ENCODE peak calls at places on chromosomes 7 and 10, in four cellular contexts. H is cardiac muscle cell, Y is lower lobe of right lung, Z is upper lobe of right lung. N is an unnamed sample.

GRCh38 chr10:99325261-99325660 is 3.9 kb upstream of the CNNM1 start:
- DNase-seq in H (no peak), Y (no peak), Z (no peak), N (no peak)

GRCh38 chr7:135842446-135843175 is 94.0 kb upstream of the FAM180A start:
- DNase-seq in H (no peak), Y (no peak), Z (no peak), N (no peak)

GRCh38 chr7:156820445-156821063 is 72.4 kb downstream of the LMBR1 start:
- DNase-seq in H (no peak), Y (no peak), Z (no peak), N (no peak)

GRCh38 chr10:42982886-42983594 is 93.8 kb upstream of the RET start:
- DNase-seq in H (no peak), Y (peak), Z (no peak), N (no peak)

GRCh38 chr7:26410156-26410555 is 118.5 kb downstream of the SNX10 start:
- DNase-seq in H (no peak), Y (no peak), Z (no peak), N (no peak)

GRCh38 chr7:85471740-85472139 is 284.9 kb upstream of the SEMA3D start:
- DNase-seq in H (no peak), Y (no peak), Z (no peak), N (no peak)

GRCh38 chr7:28378574-28379149 is 33.7 kb upstream of the CREB5 start:
- DNase-seq in H (no peak), Y (no peak), Z (no peak), N (peak)

GRCh38 chr10:91354166-91354565 is 56.0 kb upstream of the HECTD2 start:
- DNase-seq in H (no peak), Y (no peak), Z (no peak), N (no peak)

GRCh38 chr10:119313645-119314044 is 106.3 kb downstream of the GRK5 start:
- DNase-seq in H (no peak), Y (no peak), Z (no peak), N (no peak)

GRCh38 chr10:78578929-78579328 is 489.8 kb upstream of the ZMIZ1 start:
- DNase-seq in H (no peak), Y (peak), Z (peak), N (no peak)

GRCh38 chr10:49534670-49535381 is 4.1 kb downstream of the ERCC6 start:
- DNase-seq in H (no peak), Y (no peak), Z (no peak), N (peak)

GRCh38 chr10:76916536-76916935 is 721.1 kb downstream of the KCNMA1 start:
- DNase-seq in H (no peak), Y (no peak), Z (no peak), N (no peak)

GRCh38 chr7:120807390-120807789 is 50.6 kb downstream of the TSPAN12 start:
- DNase-seq in H (no peak), Y (no peak), Z (no peak), N (no peak)

GRCh38 chr10:121664671-121665070 is 66.4 kb upstream of the FGFR2 start:
- DNase-seq in H (no peak), Y (no peak), Z (no peak), N (no peak)

GRCh38 chr7:17342726-17343125 is 44.3 kb downstream of the AHR start:
- DNase-seq in H (no peak), Y (no peak), Z (no peak), N (no peak)

GRCh38 chr10:1551636-1552338 is 185.5 kb downstream of the ADARB2 start:
- DNase-seq in H (peak), Y (no peak), Z (peak), N (no peak)

GRCh38 chr10:19904202-19904661 is 88.0 kb downstream of the PLXDC2 start:
- DNase-seq in H (no peak), Y (no peak), Z (no peak), N (no peak)

GRCh38 chr10:60169111-60169510 is 220.6 kb downstream of the ANK3 start:
- DNase-seq in H (no peak), Y (no peak), Z (no peak), N (no peak)

GRCh38 chr7:108245523-108246226 is 115.5 kb upstream of the LAMB4 start:
- DNase-seq in H (no peak), Y (no peak), Z (no peak), N (no peak)

GRCh38 chr7:108248418-108248817 is 118.3 kb upstream of the LAMB4 start:
- DNase-seq in H (no peak), Y (no peak), Z (no peak), N (no peak)

GRCh38 chr7:108244110-108244509 is 113.9 kb upstream of the LAMB4 start:
- DNase-seq in H (no peak), Y (no peak), Z (no peak), N (no peak)

GRCh38 chr7:108247646-108248045 is 117.5 kb upstream of the LAMB4 start:
- DNase-seq in H (no peak), Y (no peak), Z (no peak), N (no peak)

GRCh38 chr7:108246227-108246837 is 116.2 kb upstream of the LAMB4 start:
- DNase-seq in H (peak), Y (no peak), Z (no peak), N (peak)
- TF ChIP-seq CTCF in H (peak), Y (no peak), Z (no peak), N (no peak)

DNA sequence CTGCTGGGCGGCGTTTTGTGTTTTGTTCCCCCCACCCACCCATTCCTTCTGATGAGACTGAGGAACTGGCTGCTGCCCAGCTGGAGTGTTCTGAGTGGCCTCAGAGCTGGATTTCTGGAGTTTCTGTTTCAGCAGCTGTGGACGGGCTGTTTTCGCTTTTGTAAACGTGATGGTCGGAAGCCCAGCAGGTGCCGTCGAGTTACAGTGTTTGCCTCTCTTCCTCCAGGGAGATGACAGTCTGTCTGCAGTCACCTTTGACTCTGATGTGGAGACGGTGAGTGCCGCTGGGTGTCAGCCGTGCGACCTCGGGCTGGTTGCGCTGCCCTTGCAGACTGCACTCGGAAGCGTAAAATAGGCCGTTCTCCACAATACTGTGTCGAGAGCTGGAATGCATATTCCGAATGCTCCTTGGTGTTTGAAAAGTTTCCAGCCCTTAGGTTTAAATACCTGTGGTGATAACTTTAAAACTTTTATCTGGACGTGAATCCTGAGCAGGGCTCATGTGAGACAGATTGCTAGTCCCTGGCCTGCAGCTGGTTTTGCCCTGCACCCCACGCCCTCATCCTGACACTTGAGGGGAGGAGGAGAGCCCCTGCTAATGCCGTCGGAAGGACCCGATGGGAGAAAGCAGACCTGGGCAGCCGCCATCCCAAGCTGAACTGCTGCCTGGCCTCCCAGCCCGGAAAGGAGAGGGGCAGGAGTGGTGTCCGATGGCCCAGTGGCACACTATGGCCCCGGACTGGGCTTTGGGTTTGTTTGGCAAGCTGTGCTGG is 8.3 kb downstream of the IQCE start:
- DNase-seq in H (peak), Y (peak), Z (no peak), N (no peak)
- TF ChIP-seq CTCF in H (no peak), Y (no peak), Z (no peak), N (no peak)

DNA sequence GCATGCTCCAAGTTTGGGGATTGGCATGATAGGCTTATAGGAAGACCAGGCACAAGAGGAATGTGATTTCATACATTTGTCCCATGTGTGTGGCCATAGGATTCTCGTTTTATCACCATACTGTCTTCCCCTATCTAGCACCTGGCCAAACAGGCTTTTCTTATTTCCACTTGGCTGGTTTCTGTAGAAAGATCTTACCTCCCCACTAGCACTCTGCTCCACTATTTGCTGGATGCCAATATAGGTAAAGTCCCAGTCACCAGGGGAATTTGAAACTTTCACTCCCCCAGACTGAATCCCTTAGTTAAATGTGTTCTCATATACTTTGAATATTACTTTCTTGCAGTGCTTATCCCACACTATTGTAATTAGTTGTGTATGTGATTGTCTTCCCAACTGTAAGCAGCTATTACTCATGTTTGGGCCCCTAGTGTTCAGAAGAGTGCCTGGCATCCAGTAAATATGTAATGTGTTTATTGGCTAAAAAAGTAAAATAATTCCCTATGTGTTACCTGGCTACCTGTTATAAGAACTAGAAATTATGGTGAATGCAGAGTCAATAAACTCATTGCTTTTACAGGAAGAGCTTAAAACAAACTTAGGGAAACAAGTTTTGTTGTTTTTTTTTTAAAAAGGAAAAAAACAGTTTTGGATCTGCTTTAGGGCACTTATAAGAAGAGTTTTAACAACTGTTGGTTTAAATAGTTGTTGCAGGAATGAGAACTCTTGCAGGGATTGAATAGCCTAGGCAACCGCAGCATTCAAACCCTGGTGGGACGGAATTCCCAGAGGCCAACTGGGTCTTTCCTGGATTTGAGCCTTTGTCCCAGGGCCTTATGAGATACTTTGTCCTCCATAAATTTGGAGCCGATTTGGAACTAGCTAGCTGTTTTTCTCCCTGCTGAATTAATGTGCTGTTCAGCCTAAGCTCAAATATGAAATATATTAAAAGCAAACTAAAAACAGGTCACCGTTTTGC is 109.2 kb downstream of the LRMDA start:
- DNase-seq in H (no peak), Y (no peak), Z (no peak), N (no peak)
- TF ChIP-seq CTCF in H (no peak), Y (no peak), Z (no peak), N (no peak)

DNA sequence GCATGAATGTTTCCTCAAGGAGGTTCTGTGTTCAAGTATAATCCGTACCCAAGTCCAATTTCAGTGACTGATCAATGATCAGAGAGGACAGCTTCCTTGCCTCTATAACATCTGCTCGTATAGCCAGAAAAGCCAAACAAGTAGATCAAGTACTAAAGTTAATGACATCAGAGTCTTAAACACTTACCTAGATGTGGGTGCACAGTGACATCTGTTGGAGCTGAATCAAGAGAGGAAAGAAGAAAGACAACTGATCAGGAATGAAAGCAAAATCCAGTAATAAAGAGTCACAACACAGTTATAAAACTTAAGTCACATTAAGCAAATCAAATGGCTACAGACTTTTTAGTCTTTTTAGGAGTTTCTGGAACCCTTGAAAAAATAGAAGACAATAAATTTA is 236.5 kb downstream of the RELN start:
- DNase-seq in H (no peak), Y (no peak), Z (no peak), N (no peak)
- TF ChIP-seq CTCF in H (no peak), Y (no peak), Z (no peak), N (peak)

GRCh38 chr10:92490387-92490786 is 83.5 kb downstream of the IDE start:
- DNase-seq in H (no peak), Y (no peak), Z (no peak), N (no peak)

GRCh38 chr10:92483539-92483938 is 90.4 kb downstream of the IDE start:
- DNase-seq in H (no peak), Y (no peak), Z (no peak), N (no peak)

GRCh38 chr10:92486637-92487036 is 87.3 kb downstream of the IDE start:
- DNase-seq in H (no peak), Y (no peak), Z (no peak), N (no peak)
- TF ChIP-seq CTCF in H (no peak), Y (no peak), Z (no peak), N (no peak)

DNA sequence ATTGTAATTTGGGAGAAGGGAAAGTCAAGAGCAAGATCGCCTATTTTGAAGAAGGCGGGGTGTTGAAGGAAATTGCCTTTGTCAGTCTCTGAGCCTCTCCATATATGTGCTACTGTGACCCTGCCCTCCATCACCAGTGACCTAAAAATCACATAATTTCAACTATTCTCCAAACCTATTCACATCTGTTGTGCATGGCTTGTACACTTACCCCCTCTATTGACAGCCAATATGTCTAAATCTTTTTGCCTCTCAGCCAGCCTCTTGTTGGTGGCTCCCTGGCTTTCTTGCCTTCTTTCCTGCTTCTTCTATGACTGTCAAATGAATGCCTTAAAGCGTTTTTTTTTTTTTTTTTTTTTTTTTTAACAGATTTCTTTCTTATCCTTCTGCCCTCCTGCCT is 295.6 kb downstream of the AUTS2 start:
- DNase-seq in H (no peak), Y (no peak), Z (no peak), N (no peak)
- TF ChIP-seq CTCF in H (peak), Y (peak), Z (peak), N (no peak)

GRCh38 chr10:103114876-103115275 is 78.2 kb downstream of the NT5C2 start:
- DNase-seq in H (no peak), Y (no peak), Z (no peak), N (peak)

GRCh38 chr10:103106556-103106955 is 86.5 kb downstream of the NT5C2 start:
- DNase-seq in H (no peak), Y (no peak), Z (no peak), N (no peak)

GRCh38 chr10:103110407-103110806 is 82.7 kb downstream of the NT5C2 start:
- DNase-seq in H (no peak), Y (no peak), Z (no peak), N (no peak)

GRCh38 chr10:103111918-103112877 is 80.9 kb downstream of the NT5C2 start:
- DNase-seq in H (no peak), Y (no peak), Z (no peak), N (no peak)

DNA sequence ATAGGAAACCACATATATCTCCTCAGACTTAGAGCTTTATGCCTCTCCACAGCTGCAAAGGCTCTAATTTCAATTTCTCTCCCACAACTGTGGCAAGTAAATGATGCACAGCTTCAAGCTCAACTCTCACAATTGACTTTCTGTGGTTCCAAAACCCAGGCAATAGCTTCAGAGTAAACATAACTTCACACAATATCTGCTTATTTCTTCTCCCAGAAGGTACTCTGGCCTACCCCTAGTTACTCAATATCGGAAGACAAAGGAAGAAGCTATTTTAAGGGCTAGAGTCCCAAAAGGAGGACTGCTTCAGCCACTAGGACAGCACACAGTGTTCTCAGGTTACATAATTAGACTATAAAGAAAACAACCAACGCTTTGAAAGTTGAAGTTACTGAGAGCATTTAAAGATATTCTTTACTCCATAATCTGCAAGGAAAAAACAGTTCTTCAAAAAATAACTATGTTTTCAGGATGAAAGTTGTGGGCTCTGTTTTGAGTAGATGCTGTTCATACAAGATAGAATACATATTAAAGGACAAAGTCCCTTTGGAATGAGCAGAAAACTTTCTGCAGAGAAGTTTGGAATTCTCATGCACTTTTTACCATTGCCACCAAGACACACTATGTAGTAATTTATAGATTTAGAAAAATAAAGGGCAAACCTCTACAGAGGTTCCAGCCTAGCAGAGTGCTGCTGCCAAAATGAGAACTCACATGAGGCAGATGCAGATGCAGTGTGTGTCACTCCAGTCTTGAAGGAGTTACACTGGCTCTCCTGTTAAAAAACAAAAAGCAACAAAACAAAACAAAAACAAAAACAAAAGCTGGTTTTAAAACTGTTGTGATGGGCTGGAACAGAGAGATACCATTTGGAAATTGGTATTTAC is 81.8 kb downstream of the NT5C2 start:
- DNase-seq in H (peak), Y (no peak), Z (no peak), N (peak)
- TF ChIP-seq CTCF in H (no peak), Y (no peak), Z (no peak), N (no peak)

DNA sequence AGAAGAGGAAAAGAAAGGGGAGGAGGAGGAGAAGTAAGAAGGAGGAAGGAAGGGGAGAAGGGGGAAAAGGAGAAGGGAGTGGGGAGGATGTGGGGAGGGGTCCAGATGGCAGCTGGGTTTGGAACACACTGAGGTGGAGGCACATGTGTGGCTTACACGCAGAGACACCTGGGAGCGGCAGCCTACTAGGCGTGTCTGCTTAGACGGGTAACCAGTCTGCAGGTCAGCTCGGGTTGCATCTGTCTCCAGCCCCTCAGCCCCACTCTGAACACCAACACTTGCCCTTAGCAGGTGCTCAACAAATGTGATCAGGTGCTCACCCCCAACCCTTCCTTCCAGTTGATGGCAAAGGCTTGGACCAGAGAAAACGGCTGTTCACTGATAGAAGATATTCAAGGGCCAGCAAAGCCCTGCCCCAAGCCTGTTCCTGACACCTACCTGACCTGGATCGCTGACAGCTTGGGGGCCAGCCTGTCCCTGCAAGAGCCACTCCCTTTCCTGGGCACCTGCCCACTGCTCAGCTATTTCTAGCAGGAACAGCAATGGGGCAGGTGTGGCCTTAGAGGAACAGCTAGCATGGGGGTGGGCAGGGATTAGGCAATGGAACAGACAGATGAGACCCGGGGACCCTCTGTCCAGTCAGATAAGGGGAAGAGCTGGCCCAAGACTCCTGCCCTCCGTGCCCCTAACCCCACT is 70.5 kb downstream of the SH3PXD2A start:
- DNase-seq in H (no peak), Y (peak), Z (peak), N (peak)
- TF ChIP-seq CTCF in H (no peak), Y (no peak), Z (no peak), N (no peak)

DNA sequence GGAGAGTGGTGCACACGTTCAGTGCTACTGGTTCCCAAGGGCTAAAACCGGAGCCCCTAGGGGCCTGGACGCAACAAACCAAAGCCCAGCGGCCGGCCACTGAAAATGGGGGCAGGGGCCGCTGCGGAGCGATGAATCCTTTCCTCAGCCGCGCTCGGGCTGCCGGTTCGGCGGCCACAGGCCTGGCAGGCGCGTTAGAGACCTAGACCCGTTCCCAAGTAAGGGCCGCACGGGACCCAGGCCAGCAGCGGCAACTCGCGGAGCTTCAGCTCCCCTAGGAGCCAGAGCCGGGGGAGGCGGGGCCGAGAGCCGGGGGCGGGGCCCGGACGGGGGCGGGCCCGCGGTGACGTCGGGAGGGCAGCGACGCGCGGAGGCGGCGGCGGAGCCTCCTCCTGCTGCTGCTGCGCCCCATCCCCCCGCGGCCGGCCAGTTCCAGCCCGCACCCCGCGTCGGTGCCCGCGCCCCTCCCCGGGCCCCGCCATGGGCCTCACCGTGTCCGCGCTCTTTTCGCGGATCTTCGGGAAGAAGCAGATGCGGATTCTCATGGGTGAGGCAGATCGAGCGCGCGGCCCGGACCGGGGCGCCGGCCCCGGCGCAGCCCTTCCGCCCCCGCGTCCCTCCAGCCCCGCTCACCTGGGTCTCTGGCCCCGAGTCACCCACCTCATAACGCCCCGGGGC is at the start of gene ARF5:
- DNase-seq in H (peak), Y (peak), Z (peak), N (peak)
- TF ChIP-seq CTCF in H (no peak), Y (no peak), Z (no peak), N (no peak)